ENCODE peak calls at places on chromosomes 2 and 18, in five cellular contexts. One of them, this sample, is unnamed.

GRCh38 chr2:229297284-229297683 is 26.2 kb upstream of the PID1 start:
- DNase-seq in vagina: no peak
- DNase-seq in HepG2: no peak
- DNase-seq in transverse colon: no peak
- DNase-seq in esophagus muscularis mucosa: no peak
- DNase-seq in this sample: no peak

GRCh38 chr18:77093584-77093983 is 39.0 kb downstream of the MBP start:
- DNase-seq in vagina: no peak
- DNase-seq in esophagus muscularis mucosa: no peak
- DNase-seq in HepG2: no peak
- DNase-seq in transverse colon: no peak
- DNase-seq in this sample: no peak

GRCh38 chr18:68865021-68865420 is 67.1 kb downstream of the CCDC102B start:
- DNase-seq in HepG2: no peak
- DNase-seq in esophagus muscularis mucosa: no peak
- DNase-seq in transverse colon: no peak
- DNase-seq in vagina: no peak
- DNase-seq in this sample: no peak

GRCh38 chr2:147424766-147425165 is 420.1 kb upstream of the ACVR2A start:
- DNase-seq in vagina: no peak
- DNase-seq in esophagus muscularis mucosa: no peak
- DNase-seq in transverse colon: no peak
- DNase-seq in HepG2: no peak
- DNase-seq in this sample: no peak

GRCh38 chr2:237636578-237636977 is 9.2 kb downstream of the LRRFIP1 start:
- DNase-seq in transverse colon: no peak
- DNase-seq in esophagus muscularis mucosa: no peak
- DNase-seq in HepG2: no peak
- DNase-seq in vagina: no peak
- DNase-seq in this sample: no peak

GRCh38 chr2:97900806-97901205 is 94.9 kb downstream of the TMEM131 start:
- DNase-seq in esophagus muscularis mucosa: no peak
- DNase-seq in transverse colon: no peak
- DNase-seq in HepG2: no peak
- DNase-seq in vagina: no peak
- DNase-seq in this sample: no peak

GRCh38 chr2:2101924-2102323 is 229.2 kb downstream of the MYT1L start:
- DNase-seq in esophagus muscularis mucosa: no peak
- DNase-seq in vagina: no peak
- DNase-seq in transverse colon: no peak
- DNase-seq in HepG2: no peak
- DNase-seq in this sample: peak; percentile 64

GRCh38 chr18:61157451-61157850 is 175.8 kb upstream of the CDH20 start:
- DNase-seq in transverse colon: no peak
- DNase-seq in HepG2: no peak
- DNase-seq in esophagus muscularis mucosa: no peak
- DNase-seq in vagina: no peak
- DNase-seq in this sample: no peak

GRCh38 chr18:23058746-23059440 is 76.4 kb upstream of the CABLES1 start:
- DNase-seq in vagina: no peak
- DNase-seq in transverse colon: no peak
- DNase-seq in esophagus muscularis mucosa: no peak
- DNase-seq in HepG2: no peak
- DNase-seq in this sample: no peak

GRCh38 chr18:57447154-57447621 is 12.0 kb downstream of the ONECUT2 start:
- DNase-seq in vagina: no peak
- DNase-seq in transverse colon: no peak
- DNase-seq in HepG2: no peak
- DNase-seq in esophagus muscularis mucosa: peak; percentile 53
- DNase-seq in this sample: peak; percentile 87

GRCh38 chr2:119223521-119224390 is at the start of gene STEAP3:
- DNase-seq in transverse colon: peak; percentile 86
- DNase-seq in HepG2: peak; percentile 74
- DNase-seq in vagina: no peak
- DNase-seq in esophagus muscularis mucosa: no peak
- DNase-seq in this sample: peak; percentile 86

GRCh38 chr2:219300022-219300421 is 9.2 kb downstream of the PTPRN start:
- DNase-seq in esophagus muscularis mucosa: no peak
- DNase-seq in vagina: no peak
- DNase-seq in transverse colon: no peak
- DNase-seq in HepG2: no peak
- DNase-seq in this sample: no peak

GRCh38 chr2:69830045-69830905 is 815 bp downstream of the GMCL1 start:
- DNase-seq in transverse colon: peak; percentile 60
- DNase-seq in esophagus muscularis mucosa: no peak
- DNase-seq in HepG2: peak; percentile 47
- DNase-seq in vagina: no peak
- DNase-seq in this sample: peak; percentile 66

GRCh38 chr2:133346654-133347053 is 221.6 kb downstream of the NCKAP5 start:
- DNase-seq in HepG2: no peak
- DNase-seq in transverse colon: no peak
- DNase-seq in esophagus muscularis mucosa: no peak
- DNase-seq in vagina: no peak
- DNase-seq in this sample: no peak

GRCh38 chr2:206527153-206527552 is 83.8 kb downstream of the ADAM23 start:
- DNase-seq in transverse colon: no peak
- DNase-seq in vagina: no peak
- DNase-seq in HepG2: no peak
- DNase-seq in esophagus muscularis mucosa: no peak
- DNase-seq in this sample: no peak

GRCh38 chr18:46343940-46344372 is 239.8 kb downstream of the HAUS1 start:
- DNase-seq in vagina: no peak
- DNase-seq in transverse colon: peak; percentile 38
- DNase-seq in esophagus muscularis mucosa: no peak
- DNase-seq in HepG2: no peak
- DNase-seq in this sample: peak; percentile 69

GRCh38 chr18:45657357-45658335 is 42.4 kb downstream of the SLC14A2 start:
- DNase-seq in esophagus muscularis mucosa: no peak
- DNase-seq in HepG2: no peak
- DNase-seq in vagina: no peak
- DNase-seq in transverse colon: no peak
- DNase-seq in this sample: no peak

GRCh38 chr18:31942301-31942998 is 478 bp downstream of the TRAPPC8 start:
- DNase-seq in HepG2: no peak
- DNase-seq in esophagus muscularis mucosa: no peak
- DNase-seq in transverse colon: peak; percentile 56
- DNase-seq in vagina: no peak
- DNase-seq in this sample: peak; percentile 52

GRCh38 chr2:85710687-85711577 is 16.8 kb downstream of the GNLY start:
- DNase-seq in vagina: peak; percentile 74
- DNase-seq in HepG2: no peak
- DNase-seq in esophagus muscularis mucosa: no peak
- DNase-seq in transverse colon: peak; percentile 40
- DNase-seq in this sample: no peak

GRCh38 chr2:202307690-202308089 is 42.1 kb downstream of the NOP58 start:
- DNase-seq in HepG2: no peak
- DNase-seq in transverse colon: no peak
- DNase-seq in esophagus muscularis mucosa: peak; percentile 55
- DNase-seq in vagina: no peak
- DNase-seq in this sample: peak; percentile 66

GRCh38 chr2:16508061-16508851 is 157.4 kb downstream of the CYRIA start:
- DNase-seq in HepG2: peak; percentile 21
- DNase-seq in vagina: no peak
- DNase-seq in transverse colon: peak; percentile 43
- DNase-seq in esophagus muscularis mucosa: no peak
- DNase-seq in this sample: peak; percentile 83

GRCh38 chr2:51990684-51991083 is 958.8 kb upstream of the NRXN1 start:
- DNase-seq in vagina: no peak
- DNase-seq in HepG2: no peak
- DNase-seq in esophagus muscularis mucosa: no peak
- DNase-seq in transverse colon: no peak
- DNase-seq in this sample: peak; percentile 10

DNA sequence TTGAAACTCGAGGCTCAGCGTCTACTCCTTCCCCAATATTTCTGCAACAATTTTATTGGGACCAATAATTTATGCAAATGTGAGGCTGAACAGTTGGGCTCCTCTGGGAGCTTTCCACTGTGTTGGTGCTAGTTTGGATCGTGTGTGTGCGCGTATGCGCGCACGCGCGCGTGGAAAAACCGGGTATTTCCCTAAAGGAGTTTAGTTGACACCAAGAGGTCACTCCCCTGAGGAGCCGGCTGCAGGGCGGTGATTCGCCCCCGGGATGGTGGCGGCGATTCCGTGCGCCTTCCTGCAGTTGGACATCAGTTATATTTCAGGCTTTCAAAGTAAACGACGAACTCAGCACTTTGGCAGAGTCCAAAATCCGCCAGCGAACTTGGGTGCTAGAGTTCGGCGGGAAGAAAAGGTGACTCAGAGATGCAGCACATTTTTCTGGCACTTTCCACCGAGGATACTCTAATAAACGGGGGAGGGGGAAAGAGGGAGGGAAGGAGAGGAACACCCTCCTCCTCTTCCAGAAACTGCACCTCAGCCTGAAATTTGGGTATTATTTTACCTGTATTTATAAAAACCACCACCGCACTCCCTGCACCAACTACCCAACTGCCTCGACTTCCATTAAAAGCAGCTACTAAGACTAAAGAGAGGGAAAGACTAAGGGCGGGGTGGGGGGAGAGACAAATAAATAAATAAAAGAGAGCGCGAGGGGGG is 186.6 kb upstream of the FANCL start:
- DNase-seq in esophagus muscularis mucosa: peak; percentile 86
- DNase-seq in vagina: no peak
- DNase-seq in HepG2: peak; percentile 12
- DNase-seq in transverse colon: no peak
- DNase-seq in this sample: peak; percentile 69
- TF ChIP-seq POLR2AphosphoS5 in esophagus muscularis mucosa: no peak
- TF ChIP-seq POLR2AphosphoS5 in vagina: no peak
- TF ChIP-seq POLR2AphosphoS5 in HepG2: no peak
- TF ChIP-seq POLR2AphosphoS5 in transverse colon: no peak
- TF ChIP-seq POLR2AphosphoS5 in this sample: peak; percentile 28

GRCh38 chr2:18825856-18826255 is 236.5 kb upstream of the NT5C1B start:
- DNase-seq in transverse colon: no peak
- DNase-seq in vagina: no peak
- DNase-seq in esophagus muscularis mucosa: no peak
- DNase-seq in HepG2: no peak
- DNase-seq in this sample: no peak

GRCh38 chr2:18819566-18819965 is 230.2 kb upstream of the NT5C1B start:
- DNase-seq in HepG2: no peak
- DNase-seq in transverse colon: no peak
- DNase-seq in vagina: no peak
- DNase-seq in esophagus muscularis mucosa: no peak
- DNase-seq in this sample: no peak

GRCh38 chr2:18828296-18828695 is 238.9 kb upstream of the NT5C1B start:
- DNase-seq in vagina: no peak
- DNase-seq in HepG2: no peak
- DNase-seq in esophagus muscularis mucosa: no peak
- DNase-seq in transverse colon: no peak
- DNase-seq in this sample: no peak

GRCh38 chr2:18824915-18825314 is 235.5 kb upstream of the NT5C1B start:
- DNase-seq in transverse colon: no peak
- DNase-seq in vagina: no peak
- DNase-seq in esophagus muscularis mucosa: no peak
- DNase-seq in HepG2: no peak
- DNase-seq in this sample: no peak

DNA sequence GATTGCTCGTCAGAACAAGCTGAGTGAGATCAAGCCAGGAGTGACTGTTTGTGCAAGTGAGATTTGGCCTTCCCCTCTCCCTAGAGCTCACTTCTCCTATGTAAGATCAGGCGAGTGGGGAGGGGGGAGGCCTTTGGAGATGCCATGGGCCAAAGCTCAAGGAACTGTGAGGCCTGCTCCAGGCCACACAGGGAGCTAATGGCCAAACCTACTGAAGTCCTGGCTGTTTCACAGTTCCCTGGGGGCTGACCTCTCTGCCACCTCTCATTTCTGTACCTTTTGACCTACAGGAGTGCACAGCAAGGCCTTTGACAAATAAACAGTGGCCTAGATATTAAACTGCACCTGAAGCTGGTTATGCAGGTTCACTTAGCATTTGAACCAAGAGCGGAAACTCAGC is 234.9 kb upstream of the NT5C1B start:
- DNase-seq in transverse colon: no peak
- DNase-seq in esophagus muscularis mucosa: no peak
- DNase-seq in vagina: no peak
- DNase-seq in HepG2: peak; percentile 76
- DNase-seq in this sample: peak; percentile 23
- TF ChIP-seq POLR2AphosphoS5 in transverse colon: no peak
- TF ChIP-seq POLR2AphosphoS5 in esophagus muscularis mucosa: no peak
- TF ChIP-seq POLR2AphosphoS5 in vagina: no peak
- TF ChIP-seq POLR2AphosphoS5 in HepG2: no peak
- TF ChIP-seq POLR2AphosphoS5 in this sample: no peak

DNA sequence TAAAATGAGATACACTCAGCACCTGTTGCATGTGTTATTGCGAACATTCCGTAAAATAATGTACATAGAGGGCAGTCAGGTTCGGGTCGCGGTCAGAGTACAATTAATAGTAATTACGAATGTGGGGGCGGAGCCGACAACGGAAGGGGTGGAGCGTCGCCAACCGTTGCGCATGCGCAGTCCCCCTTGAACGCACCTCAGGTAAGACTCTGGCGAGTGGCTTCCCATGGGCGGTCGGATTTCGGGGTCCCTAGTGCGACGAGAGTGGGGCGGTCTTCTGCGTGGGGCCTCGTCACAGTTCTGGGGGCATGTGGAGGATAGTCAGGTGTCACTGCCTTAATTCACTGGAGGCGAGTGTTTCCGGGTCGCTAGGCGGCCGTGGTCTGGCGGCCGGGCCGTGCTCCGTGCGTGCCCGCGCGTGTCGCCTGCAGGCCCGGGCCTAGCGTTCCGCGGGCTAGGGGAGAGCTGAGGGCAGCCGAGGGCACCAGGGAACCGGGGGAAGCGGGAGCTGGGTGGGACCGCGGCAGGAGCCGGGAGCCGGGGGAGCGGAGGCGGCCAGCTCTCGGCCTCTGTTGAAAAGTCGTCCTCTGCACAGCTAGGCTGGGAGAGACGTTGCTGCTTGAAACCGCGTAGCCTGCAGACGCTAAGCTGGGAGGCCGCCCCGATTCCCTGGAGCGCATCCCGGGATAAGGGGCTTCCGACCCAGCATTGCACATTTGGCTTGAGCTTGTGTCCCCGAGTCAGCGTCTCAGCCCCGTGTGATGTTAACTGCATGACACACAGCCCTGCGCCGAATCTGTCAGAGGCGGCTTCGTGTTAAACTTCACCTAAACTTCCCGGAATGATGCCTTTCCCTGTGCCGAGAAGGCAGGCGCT is at the start of gene CEBPZOS:
- DNase-seq in vagina: no peak
- DNase-seq in HepG2: peak; percentile 80
- DNase-seq in esophagus muscularis mucosa: peak; percentile 94
- DNase-seq in transverse colon: peak; percentile 90
- DNase-seq in this sample: peak; percentile 87
- TF ChIP-seq POLR2AphosphoS5 in vagina: peak; percentile 70
- TF ChIP-seq POLR2AphosphoS5 in HepG2: peak; percentile 99
- TF ChIP-seq POLR2AphosphoS5 in esophagus muscularis mucosa: peak; percentile 89
- TF ChIP-seq POLR2AphosphoS5 in transverse colon: peak; percentile 94
- TF ChIP-seq POLR2AphosphoS5 in this sample: peak; percentile 98

GRCh38 chr2:188609321-188610049 is 317.8 kb downstream of the GULP1 start:
- DNase-seq in vagina: no peak
- DNase-seq in transverse colon: no peak
- DNase-seq in esophagus muscularis mucosa: no peak
- DNase-seq in HepG2: no peak
- DNase-seq in this sample: no peak

GRCh38 chr2:188607501-188607900 is 315.8 kb downstream of the GULP1 start:
- DNase-seq in HepG2: no peak
- DNase-seq in transverse colon: no peak
- DNase-seq in esophagus muscularis mucosa: no peak
- DNase-seq in vagina: no peak
- DNase-seq in this sample: no peak

GRCh38 chr2:188610050-188610444 is 318.4 kb downstream of the GULP1 start:
- DNase-seq in HepG2: no peak
- DNase-seq in esophagus muscularis mucosa: no peak
- DNase-seq in transverse colon: no peak
- DNase-seq in vagina: no peak
- DNase-seq in this sample: no peak

GRCh38 chr2:188610827-188611226 is 319.2 kb downstream of the GULP1 start:
- DNase-seq in esophagus muscularis mucosa: no peak
- DNase-seq in transverse colon: no peak
- DNase-seq in HepG2: no peak
- DNase-seq in vagina: no peak
- DNase-seq in this sample: no peak
- TF ChIP-seq POLR2AphosphoS5 in esophagus muscularis mucosa: no peak
- TF ChIP-seq POLR2AphosphoS5 in transverse colon: no peak
- TF ChIP-seq POLR2AphosphoS5 in HepG2: no peak
- TF ChIP-seq POLR2AphosphoS5 in vagina: no peak
- TF ChIP-seq POLR2AphosphoS5 in this sample: no peak

This sample was measured in GM23338.